ENCODE peak calls at places on chromosomes 6 and 20, in four cellular contexts. N is mesothelial cell of epicardium, W is WTC11, Z is GM12865. G is an unnamed sample.

GRCh38 chr6:44268095-44268628 is 2.1 kb upstream of the TMEM151B start:
- DNase-seq in N (no peak), W (peak), Z (peak), G (peak)

GRCh38 chr6:151617539-151617938 is 123.7 kb downstream of the CCDC170 start:
- DNase-seq in N (no peak), W (no peak), Z (no peak), G (no peak)

GRCh38 chr6:65229768-65230167 is 477.3 kb downstream of the EYS start:
- DNase-seq in N (no peak), W (no peak), Z (no peak), G (no peak)

GRCh38 chr6:149393002-149393679 is 6.9 kb upstream of the SUMO4 start:
- DNase-seq in N (no peak), W (no peak), Z (no peak), G (no peak)

GRCh38 chr20:4375881-4376280 is 345.8 kb upstream of the PRND start:
- DNase-seq in N (no peak), W (no peak), Z (no peak), G (no peak)

GRCh38 chr20:58932170-58932569 is 48.9 kb upstream of the NELFCD start:
- DNase-seq in N (no peak), W (no peak), Z (no peak), G (no peak)

GRCh38 chr6:1767481-1768246 is 157.9 kb downstream of the FOXC1 start:
- DNase-seq in N (no peak), W (no peak), Z (no peak), G (no peak)

GRCh38 chr6:32614366-32615081 is 22.7 kb upstream of the HLA-DQA1 start:
- DNase-seq in N (no peak), W (no peak), Z (no peak), G (no peak)

GRCh38 chr6:43982084-43982625 is 145.1 kb downstream of the MRPL14 start:
- DNase-seq in N (no peak), W (no peak), Z (no peak), G (no peak)

GRCh38 chr6:120274547-120274946 is 925.0 kb upstream of the MAN1A1 start:
- DNase-seq in N (no peak), W (no peak), Z (peak), G (no peak)

GRCh38 chr6:26103141-26103769 is 16.0 kb downstream of the HFE start:
- DNase-seq in N (no peak), W (no peak), Z (no peak), G (no peak)

GRCh38 chr6:14622135-14622534 is 504.6 kb downstream of the CD83 start:
- DNase-seq in N (no peak), W (no peak), Z (no peak), G (no peak)

GRCh38 chr6:152404936-152405595 is 232.1 kb downstream of the SYNE1 start:
- DNase-seq in N (no peak), W (no peak), Z (no peak), G (no peak)

GRCh38 chr6:115948751-115949150 is 111.9 kb downstream of the FRK start:
- DNase-seq in N (no peak), W (no peak), Z (no peak), G (no peak)

GRCh38 chr6:158663465-158664167 is 13.8 kb downstream of the SYTL3 start:
- DNase-seq in N (no peak), W (no peak), Z (no peak), G (no peak)

GRCh38 chr20:2365666-2366065 is 15.0 kb upstream of the TGM6 start:
- DNase-seq in N (no peak), W (no peak), Z (no peak), G (no peak)

GRCh38 chr6:7440476-7440875 is 50.9 kb downstream of the RIOK1 start:
- DNase-seq in N (no peak), W (no peak), Z (peak), G (no peak)

GRCh38 chr20:63270606-63271325 is 1.8 kb upstream of the ARFGAP1 start:
- DNase-seq in N (no peak), W (no peak), Z (no peak), G (no peak)

DNA sequence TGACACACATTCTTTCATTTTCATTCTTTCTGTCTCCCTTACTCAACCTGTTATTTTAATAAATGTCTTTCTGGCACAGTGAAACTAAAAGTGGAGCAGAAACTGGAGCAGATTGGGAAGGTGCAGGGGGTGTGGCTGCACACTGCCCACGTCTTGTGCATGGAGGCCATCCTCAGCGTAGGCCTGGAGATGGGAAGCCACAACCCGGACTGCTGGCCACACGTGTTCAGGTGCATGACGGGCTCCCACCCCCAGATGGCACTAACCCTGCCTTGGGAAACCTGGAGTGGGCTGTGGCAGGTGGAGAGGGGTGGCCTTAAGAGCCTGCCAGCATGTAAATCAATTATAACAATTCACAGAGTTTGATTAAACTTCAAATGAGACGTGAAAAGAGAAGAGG is 71.4 kb upstream of the PBOV1 start:
- DNase-seq in N (no peak), W (peak), Z (peak), G (no peak)
- TF ChIP-seq CTCF in N (no peak), W (peak), Z (peak), G (peak)

GRCh38 chr20:24993337-24994185 is 1.0 kb upstream of the APMAP start:
- DNase-seq in N (no peak), W (no peak), Z (no peak), G (no peak)
- TF ChIP-seq CTCF in N (no peak), W (no peak), Z (peak), G (no peak)

DNA sequence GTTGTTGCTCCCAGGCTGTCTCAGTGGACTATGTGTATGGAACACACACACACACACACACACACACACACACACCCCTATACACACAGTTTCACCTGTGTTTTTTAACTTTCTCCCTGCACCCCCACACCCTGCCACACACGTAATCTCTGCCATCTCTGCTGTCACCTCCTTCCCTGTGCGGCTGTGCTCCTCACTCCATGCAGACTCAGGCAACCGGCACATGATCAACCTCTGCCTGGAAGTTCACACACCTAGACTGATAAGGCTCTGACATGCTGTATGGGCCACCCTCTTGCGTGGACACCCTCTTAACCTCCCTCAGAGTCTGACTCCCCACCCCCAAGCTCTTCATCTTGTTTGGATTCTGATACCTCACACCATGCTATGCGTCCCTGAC is 152.3 kb upstream of the THEMIS start:
- DNase-seq in N (no peak), W (no peak), Z (no peak), G (no peak)
- TF ChIP-seq CTCF in N (no peak), W (no peak), Z (no peak), G (no peak)

GRCh38 chr6:79048611-79049010 is 29.4 kb downstream of the PHIP start:
- DNase-seq in N (no peak), W (peak), Z (no peak), G (peak)
- TF ChIP-seq CTCF in N (peak), W (peak), Z (peak), G (peak)

DNA sequence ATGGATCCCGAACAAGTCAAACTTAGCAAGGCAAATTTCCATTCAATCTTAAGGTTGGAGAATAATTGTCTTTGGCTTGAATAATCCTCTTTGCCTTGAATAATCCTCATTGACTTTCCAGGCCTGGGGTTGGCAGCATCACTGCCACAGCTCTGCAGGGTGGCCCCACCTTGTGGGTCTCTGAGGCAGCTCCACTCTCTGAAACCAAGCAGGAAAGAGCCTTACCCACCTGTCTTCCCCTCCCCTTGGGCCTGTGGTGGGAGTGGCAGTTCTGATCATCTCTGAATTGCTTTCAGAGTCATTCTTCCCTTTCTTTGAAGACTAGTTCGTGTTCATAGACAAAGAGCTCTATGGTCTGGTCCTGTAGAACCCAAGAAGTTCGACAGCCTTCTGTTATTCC is 47.5 kb downstream of the KCNQ5 start:
- DNase-seq in N (no peak), W (peak), Z (no peak), G (no peak)
- TF ChIP-seq CTCF in N (no peak), W (no peak), Z (no peak), G (no peak)

GRCh38 chr6:147406783-147407182 is 101.7 kb upstream of the SAMD5 start:
- DNase-seq in N (no peak), W (no peak), Z (no peak), G (no peak)

GRCh38 chr6:147401779-147402178 is 106.7 kb upstream of the SAMD5 start:
- DNase-seq in N (no peak), W (no peak), Z (no peak), G (no peak)

GRCh38 chr6:147407571-147407970 is 100.9 kb upstream of the SAMD5 start:
- DNase-seq in N (no peak), W (peak), Z (no peak), G (no peak)
- TF ChIP-seq CTCF in N (no peak), W (no peak), Z (no peak), G (no peak)

GRCh38 chr20:49909499-49910339 is 5.6 kb downstream of the SPATA2 start:
- DNase-seq in N (no peak), W (no peak), Z (no peak), G (no peak)
- TF ChIP-seq CTCF in N (no peak), W (no peak), Z (no peak), G (peak)

DNA sequence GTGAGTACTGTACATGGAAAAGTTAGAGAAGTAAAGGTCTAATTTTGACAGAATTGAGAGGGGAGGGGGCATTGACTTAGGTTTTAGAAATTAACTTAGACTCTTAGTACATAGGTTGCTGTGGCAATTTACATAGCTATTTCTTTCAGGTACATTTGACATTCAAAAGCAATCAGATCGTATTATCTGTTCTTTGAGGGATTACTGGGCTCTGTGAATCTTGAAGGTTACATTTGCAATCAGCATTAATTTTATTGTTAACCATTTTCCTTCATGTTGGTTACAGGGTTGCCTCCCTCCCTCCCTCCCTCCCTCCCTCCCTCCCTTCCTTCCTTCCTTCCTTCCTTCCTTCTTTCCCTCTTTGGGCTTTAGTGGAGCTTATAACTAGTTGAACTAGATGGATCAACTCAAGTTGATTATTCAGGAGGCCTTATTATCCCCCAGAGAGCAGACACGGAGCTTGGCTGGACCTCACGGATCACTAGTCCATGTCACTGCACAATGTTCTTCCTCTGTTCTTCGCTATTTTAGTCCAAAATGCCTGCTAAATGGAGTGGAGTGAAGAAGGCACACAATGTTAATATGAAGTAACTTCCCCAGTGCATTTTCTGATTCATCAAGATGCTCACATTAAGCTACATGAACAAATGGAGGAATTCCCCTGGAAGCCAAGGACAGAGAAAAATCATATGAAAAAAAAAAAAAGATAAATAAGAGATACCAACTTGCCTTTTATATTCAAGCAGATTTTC is 87.8 kb downstream of the PLCB4 start:
- DNase-seq in N (no peak), W (no peak), Z (no peak), G (no peak)
- TF ChIP-seq CTCF in N (no peak), W (no peak), Z (no peak), G (no peak)

GRCh38 chr6:23081701-23082100 is 512.3 kb downstream of the HDGFL1 start:
- DNase-seq in N (no peak), W (no peak), Z (peak), G (no peak)
- TF ChIP-seq CTCF in N (no peak), W (peak), Z (no peak), G (peak)